ENCODE peak calls at places on chromosomes 12 and 14, in seven cellular contexts. One of them, this sample, is unnamed.

GRCh38 chr12:94617101-94617500 is 33.3 kb downstream of the TMCC3 start:
- DNase-seq in uterus: no peak
- DNase-seq in COR-L47: no peak
- DNase-seq in Panc1: no peak
- DNase-seq in MG63: no peak
- DNase-seq in endodermal cell: no peak
- DNase-seq in CD8-positive, alpha-beta T cell: no peak
- DNase-seq in this sample: no peak

GRCh38 chr12:109736552-109737108 is 23.0 kb downstream of the FAM222A start:
- DNase-seq in uterus: peak
- DNase-seq in COR-L47: no peak
- DNase-seq in Panc1: no peak
- DNase-seq in MG63: no peak
- DNase-seq in endodermal cell: peak
- DNase-seq in CD8-positive, alpha-beta T cell: no peak
- DNase-seq in this sample: peak

GRCh38 chr14:54582334-54582733 is 15.4 kb downstream of the SAMD4A start:
- DNase-seq in uterus: no peak
- DNase-seq in COR-L47: no peak
- DNase-seq in Panc1: no peak
- DNase-seq in MG63: no peak
- DNase-seq in endodermal cell: no peak
- DNase-seq in CD8-positive, alpha-beta T cell: no peak
- DNase-seq in this sample: no peak

GRCh38 chr12:91343010-91343409 is 160.4 kb upstream of the DCN start:
- DNase-seq in uterus: no peak
- DNase-seq in COR-L47: no peak
- DNase-seq in Panc1: no peak
- DNase-seq in MG63: no peak
- DNase-seq in endodermal cell: no peak
- DNase-seq in CD8-positive, alpha-beta T cell: no peak
- DNase-seq in this sample: no peak

GRCh38 chr12:119578112-119578511 is 15.5 kb upstream of the TMEM233 start:
- DNase-seq in uterus: no peak
- DNase-seq in COR-L47: no peak
- DNase-seq in Panc1: no peak
- DNase-seq in MG63: peak
- DNase-seq in endodermal cell: no peak
- DNase-seq in CD8-positive, alpha-beta T cell: no peak
- DNase-seq in this sample: peak

GRCh38 chr12:116142936-116143882 is 134.3 kb downstream of the MED13L start:
- DNase-seq in uterus: no peak
- DNase-seq in COR-L47: no peak
- DNase-seq in Panc1: no peak
- DNase-seq in MG63: peak
- DNase-seq in endodermal cell: no peak
- DNase-seq in CD8-positive, alpha-beta T cell: no peak
- DNase-seq in this sample: peak

GRCh38 chr14:95953111-95953724 is 76.6 kb downstream of the TUNAR start:
- DNase-seq in uterus: no peak
- DNase-seq in COR-L47: no peak
- DNase-seq in Panc1: no peak
- DNase-seq in MG63: no peak
- DNase-seq in endodermal cell: peak
- DNase-seq in CD8-positive, alpha-beta T cell: no peak
- DNase-seq in this sample: peak

GRCh38 chr14:55581011-55581806 is 1.2 kb downstream of the KTN1 start:
- DNase-seq in uterus: peak
- DNase-seq in COR-L47: no peak
- DNase-seq in Panc1: no peak
- DNase-seq in MG63: peak
- DNase-seq in endodermal cell: peak
- DNase-seq in CD8-positive, alpha-beta T cell: peak
- DNase-seq in this sample: peak

GRCh38 chr14:61500046-61500445 is 178.7 kb downstream of the PRKCH start:
- DNase-seq in uterus: no peak
- DNase-seq in COR-L47: no peak
- DNase-seq in Panc1: no peak
- DNase-seq in MG63: no peak
- DNase-seq in endodermal cell: no peak
- DNase-seq in CD8-positive, alpha-beta T cell: no peak
- DNase-seq in this sample: no peak

GRCh38 chr14:99728231-99728920 is 44.3 kb downstream of the CYP46A1 start:
- DNase-seq in uterus: peak
- DNase-seq in COR-L47: no peak
- DNase-seq in Panc1: no peak
- DNase-seq in MG63: no peak
- DNase-seq in endodermal cell: peak
- DNase-seq in CD8-positive, alpha-beta T cell: peak
- DNase-seq in this sample: no peak

GRCh38 chr14:71497645-71498086 is 434.6 kb upstream of the RGS6 start:
- DNase-seq in uterus: no peak
- DNase-seq in COR-L47: no peak
- DNase-seq in Panc1: no peak
- DNase-seq in MG63: no peak
- DNase-seq in endodermal cell: no peak
- DNase-seq in CD8-positive, alpha-beta T cell: no peak
- DNase-seq in this sample: peak

GRCh38 chr12:105382771-105383632 is 52.5 kb downstream of the C12orf75 start:
- DNase-seq in uterus: peak
- DNase-seq in COR-L47: peak
- DNase-seq in Panc1: peak
- DNase-seq in MG63: no peak
- DNase-seq in endodermal cell: peak
- DNase-seq in CD8-positive, alpha-beta T cell: peak
- DNase-seq in this sample: peak

GRCh38 chr14:102317564-102318248 is 1.8 kb upstream of the ZNF839 start:
- DNase-seq in uterus: no peak
- DNase-seq in COR-L47: peak
- DNase-seq in Panc1: no peak
- DNase-seq in MG63: peak
- DNase-seq in endodermal cell: no peak
- DNase-seq in CD8-positive, alpha-beta T cell: no peak
- DNase-seq in this sample: no peak

GRCh38 chr14:93054876-93055275 is 60.8 kb downstream of the ITPK1 start:
- DNase-seq in uterus: no peak
- DNase-seq in COR-L47: no peak
- DNase-seq in Panc1: no peak
- DNase-seq in MG63: no peak
- DNase-seq in endodermal cell: no peak
- DNase-seq in CD8-positive, alpha-beta T cell: no peak
- DNase-seq in this sample: no peak

GRCh38 chr14:41901089-41901488 is 294.4 kb downstream of the LRFN5 start:
- DNase-seq in uterus: no peak
- DNase-seq in COR-L47: no peak
- DNase-seq in Panc1: no peak
- DNase-seq in MG63: no peak
- DNase-seq in endodermal cell: no peak
- DNase-seq in CD8-positive, alpha-beta T cell: no peak
- DNase-seq in this sample: no peak

GRCh38 chr14:33914676-33915516 is 36.0 kb downstream of the EGLN3 start:
- DNase-seq in uterus: peak
- DNase-seq in COR-L47: no peak
- DNase-seq in Panc1: no peak
- DNase-seq in MG63: peak
- DNase-seq in endodermal cell: peak
- DNase-seq in CD8-positive, alpha-beta T cell: no peak
- DNase-seq in this sample: peak

GRCh38 chr14:55957950-55958349 is 160.3 kb upstream of the PELI2 start:
- DNase-seq in uterus: no peak
- DNase-seq in COR-L47: no peak
- DNase-seq in Panc1: no peak
- DNase-seq in MG63: no peak
- DNase-seq in endodermal cell: no peak
- DNase-seq in CD8-positive, alpha-beta T cell: no peak
- DNase-seq in this sample: no peak

GRCh38 chr14:50763386-50764007 is 67.5 kb downstream of the NIN start:
- DNase-seq in uterus: peak
- DNase-seq in COR-L47: no peak
- DNase-seq in Panc1: no peak
- DNase-seq in MG63: no peak
- DNase-seq in endodermal cell: no peak
- DNase-seq in CD8-positive, alpha-beta T cell: no peak
- DNase-seq in this sample: peak

GRCh38 chr12:132103542-132104308 is 40.4 kb downstream of the DDX51 start:
- DNase-seq in uterus: no peak
- DNase-seq in COR-L47: no peak
- DNase-seq in Panc1: no peak
- DNase-seq in MG63: no peak
- DNase-seq in endodermal cell: peak
- DNase-seq in CD8-positive, alpha-beta T cell: no peak
- DNase-seq in this sample: no peak

GRCh38 chr12:13835657-13836056 is 145.7 kb downstream of the GRIN2B start:
- DNase-seq in uterus: no peak
- DNase-seq in COR-L47: no peak
- DNase-seq in Panc1: no peak
- DNase-seq in MG63: no peak
- DNase-seq in endodermal cell: no peak
- DNase-seq in CD8-positive, alpha-beta T cell: no peak
- DNase-seq in this sample: no peak

GRCh38 chr12:123634142-123634561 is 523 bp downstream of the GTF2H3 start:
- DNase-seq in uterus: no peak
- DNase-seq in COR-L47: no peak
- DNase-seq in Panc1: no peak
- DNase-seq in MG63: no peak
- DNase-seq in endodermal cell: peak
- DNase-seq in CD8-positive, alpha-beta T cell: no peak
- DNase-seq in this sample: no peak

GRCh38 chr12:117408161-117408791 is 46.9 kb upstream of the NOS1 start:
- DNase-seq in uterus: no peak
- DNase-seq in COR-L47: no peak
- DNase-seq in Panc1: no peak
- DNase-seq in MG63: peak
- DNase-seq in endodermal cell: peak
- DNase-seq in CD8-positive, alpha-beta T cell: no peak
- DNase-seq in this sample: peak

GRCh38 chr12:15851919-15852318 is 30.3 kb upstream of the STRAP start:
- DNase-seq in uterus: no peak
- DNase-seq in COR-L47: no peak
- DNase-seq in Panc1: no peak
- DNase-seq in MG63: no peak
- DNase-seq in endodermal cell: no peak
- DNase-seq in CD8-positive, alpha-beta T cell: no peak
- DNase-seq in this sample: no peak

GRCh38 chr12:82757611-82758010 is 70.9 kb downstream of the TMTC2 start:
- DNase-seq in uterus: no peak
- DNase-seq in COR-L47: no peak
- DNase-seq in Panc1: no peak
- DNase-seq in MG63: no peak
- DNase-seq in endodermal cell: no peak
- DNase-seq in CD8-positive, alpha-beta T cell: no peak
- DNase-seq in this sample: peak

GRCh38 chr12:100576311-100577036 is 3.0 kb downstream of the GAS2L3 start:
- DNase-seq in uterus: no peak
- DNase-seq in COR-L47: no peak
- DNase-seq in Panc1: peak
- DNase-seq in MG63: no peak
- DNase-seq in endodermal cell: no peak
- DNase-seq in CD8-positive, alpha-beta T cell: no peak
- DNase-seq in this sample: peak

GRCh38 chr14:42192659-42193425 is 586.2 kb downstream of the LRFN5 start:
- DNase-seq in uterus: no peak
- DNase-seq in COR-L47: no peak
- DNase-seq in Panc1: peak
- DNase-seq in MG63: peak
- DNase-seq in endodermal cell: no peak
- DNase-seq in CD8-positive, alpha-beta T cell: no peak
- DNase-seq in this sample: peak

GRCh38 chr12:112841891-112842290 is 50.3 kb downstream of the RPH3A start:
- DNase-seq in uterus: no peak
- DNase-seq in COR-L47: no peak
- DNase-seq in Panc1: no peak
- DNase-seq in MG63: no peak
- DNase-seq in endodermal cell: peak
- DNase-seq in CD8-positive, alpha-beta T cell: no peak
- DNase-seq in this sample: peak

GRCh38 chr14:22386924-22387775 is 201.9 kb downstream of the DAD1 start:
- DNase-seq in uterus: peak
- DNase-seq in COR-L47: peak
- DNase-seq in Panc1: peak
- DNase-seq in MG63: no peak
- DNase-seq in endodermal cell: peak
- DNase-seq in CD8-positive, alpha-beta T cell: peak
- DNase-seq in this sample: peak

GRCh38 chr14:106268013-106268727 is 741.8 kb downstream of the TMEM121 start:
- DNase-seq in uterus: no peak
- DNase-seq in COR-L47: peak
- DNase-seq in Panc1: no peak
- DNase-seq in MG63: peak
- DNase-seq in endodermal cell: no peak
- DNase-seq in CD8-positive, alpha-beta T cell: peak
- DNase-seq in this sample: no peak

GRCh38 chr14:101047326-101047725 is 143.8 kb upstream of the RTL1 start:
- DNase-seq in uterus: no peak
- DNase-seq in COR-L47: no peak
- DNase-seq in Panc1: no peak
- DNase-seq in MG63: no peak
- DNase-seq in endodermal cell: no peak
- DNase-seq in CD8-positive, alpha-beta T cell: no peak
- DNase-seq in this sample: no peak

GRCh38 chr12:94618995-94619695 is 31.2 kb downstream of the TMCC3 start:
- DNase-seq in uterus: no peak
- DNase-seq in COR-L47: no peak
- DNase-seq in Panc1: peak
- DNase-seq in MG63: peak
- DNase-seq in endodermal cell: no peak
- DNase-seq in CD8-positive, alpha-beta T cell: no peak
- DNase-seq in this sample: peak

GRCh38 chr12:58491296-58491695 is 429.0 kb downstream of the LRIG3 start:
- DNase-seq in uterus: no peak
- DNase-seq in COR-L47: no peak
- DNase-seq in Panc1: no peak
- DNase-seq in MG63: no peak
- DNase-seq in endodermal cell: no peak
- DNase-seq in CD8-positive, alpha-beta T cell: no peak
- DNase-seq in this sample: peak

GRCh38 chr12:46373303-46374182 is 970 bp upstream of the SLC38A2 start:
- DNase-seq in uterus: peak
- DNase-seq in COR-L47: peak
- DNase-seq in Panc1: no peak
- DNase-seq in MG63: peak
- DNase-seq in endodermal cell: peak
- DNase-seq in CD8-positive, alpha-beta T cell: peak
- DNase-seq in this sample: peak

GRCh38 chr12:120709976-120710804 is at the start of gene UNC119B:
- DNase-seq in uterus: peak
- DNase-seq in COR-L47: peak
- DNase-seq in Panc1: no peak
- DNase-seq in MG63: peak
- DNase-seq in endodermal cell: peak
- DNase-seq in CD8-positive, alpha-beta T cell: peak
- DNase-seq in this sample: peak

This sample was measured in iris pigment epithelial cell.